ENCODE peak calls at places on chromosomes 7 and 10, in ten cellular contexts. P, Z, U, Q, R, A, W, H, I and J are unnamed samples.

GRCh38 chr7:17462059-17462695 is 163.7 kb downstream of the AHR start:
- DNase-seq in U (no peak), H (no peak), W (no peak), R (no peak), I (no peak), Z (no peak), A (peak; percentile 71), P (no peak), Q (no peak), J (no peak)

GRCh38 chr7:117036034-117036669 is 82.9 kb downstream of the ST7 start:
- DNase-seq in Z (no peak), I (no peak), P (no peak), U (no peak), Q (no peak), R (no peak), W (no peak), A (no peak), H (no peak), J (no peak)

GRCh38 chr7:142384508-142384922 is 126.7 kb upstream of the PRSS58 start:
- DNase-seq in P (no peak), H (no peak), R (no peak), U (no peak), W (no peak), I (peak; percentile 43), Z (no peak), Q (no peak), A (no peak), J (no peak)

GRCh38 chr10:84571146-84571545 is 242.8 kb downstream of the CCSER2 start:
- DNase-seq in Z (no peak), I (no peak), H (no peak), Q (no peak), U (no peak), A (no peak), R (no peak), P (no peak), W (no peak), J (no peak)

GRCh38 chr10:86815640-86816039 is 59.2 kb downstream of the BMPR1A start:
- DNase-seq in Q (no peak), A (no peak), I (no peak), U (no peak), H (no peak), P (no peak), R (no peak), Z (no peak), W (no peak), J (no peak)

GRCh38 chr10:96288151-96288621 is 16.0 kb upstream of the DNTT start:
- DNase-seq in W (no peak), U (no peak), A (no peak), Q (no peak), R (no peak), Z (peak; percentile 46), H (no peak), P (no peak), I (no peak), J (no peak)

GRCh38 chr7:36361227-36361626 is 28.4 kb upstream of the ANLN start:
- DNase-seq in W (no peak), Z (no peak), I (no peak), Q (no peak), A (no peak), P (no peak), R (no peak), H (no peak), U (no peak), J (no peak)

GRCh38 chr7:30135271-30135550 is 425 bp downstream of the MTURN start:
- DNase-seq in Z (no peak), I (no peak), Q (no peak), P (no peak), A (no peak), U (no peak), W (no peak), R (no peak), H (no peak), J (no peak)

GRCh38 chr7:94350729-94351128 is 44.0 kb upstream of the COL1A2 start:
- DNase-seq in I (no peak), W (no peak), Q (no peak), A (no peak), U (no peak), Z (no peak), P (no peak), R (no peak), H (no peak), J (no peak)

GRCh38 chr7:11330208-11330607 is 356.5 kb downstream of the PHF14 start:
- DNase-seq in A (no peak), Z (no peak), H (no peak), P (no peak), R (no peak), Q (no peak), W (no peak), U (no peak), I (no peak), J (no peak)

DNA sequence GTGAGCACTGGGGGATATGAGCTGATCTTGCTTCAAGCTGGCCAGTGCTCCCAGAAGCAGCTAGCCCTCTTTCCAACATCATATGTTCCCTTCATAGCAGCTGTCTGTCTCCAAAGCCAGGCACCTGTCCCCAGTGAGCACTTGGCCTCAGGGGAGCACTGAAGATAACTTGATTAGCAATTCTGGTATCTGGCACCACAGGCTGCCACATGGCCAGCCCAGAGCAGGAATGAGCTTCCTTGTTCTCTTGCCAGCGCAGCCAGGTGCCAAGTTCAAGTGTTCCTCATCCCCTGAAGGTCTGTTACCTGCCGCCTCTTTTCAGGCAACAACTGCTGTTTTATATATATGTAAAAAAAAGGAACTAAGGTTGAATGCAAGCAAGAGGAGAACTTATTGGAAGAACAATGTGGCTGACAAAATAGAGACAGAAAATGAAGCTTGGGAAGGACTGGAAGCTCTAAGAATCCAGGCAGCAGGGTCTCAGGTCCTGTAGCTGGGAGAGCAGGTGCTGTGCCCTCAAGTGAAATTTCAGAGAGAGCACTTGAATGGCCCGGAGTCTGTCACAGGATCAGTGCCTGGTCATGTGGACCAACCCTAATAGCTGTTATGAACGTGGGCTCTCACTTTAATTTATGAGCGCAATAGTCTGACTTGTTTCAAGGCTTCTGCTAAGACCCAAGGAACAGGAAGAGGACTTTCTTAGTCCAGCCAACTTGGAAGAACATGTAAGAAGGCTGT is 267.1 kb downstream of the GLRX3 start:
- DNase-seq in U (no peak), W (no peak), I (no peak), H (no peak), Q (no peak), R (no peak), Z (no peak), P (no peak), A (no peak), J (no peak)
- H3K9me3 ChIP-seq in U (no peaks in the 10 kb centered on the region), W (peaks cover 8% of the 10 kb centered on the region), I (peaks cover 24% of the 10 kb centered on the region), H (no peaks in the 10 kb centered on the region), Q (no peaks in the 10 kb centered on the region), R (no peaks in the 10 kb centered on the region), Z (no peaks in the 10 kb centered on the region), P (no peaks in the 10 kb centered on the region), A (no peaks in the 10 kb centered on the region), J (no peaks in the 10 kb centered on the region)

DNA sequence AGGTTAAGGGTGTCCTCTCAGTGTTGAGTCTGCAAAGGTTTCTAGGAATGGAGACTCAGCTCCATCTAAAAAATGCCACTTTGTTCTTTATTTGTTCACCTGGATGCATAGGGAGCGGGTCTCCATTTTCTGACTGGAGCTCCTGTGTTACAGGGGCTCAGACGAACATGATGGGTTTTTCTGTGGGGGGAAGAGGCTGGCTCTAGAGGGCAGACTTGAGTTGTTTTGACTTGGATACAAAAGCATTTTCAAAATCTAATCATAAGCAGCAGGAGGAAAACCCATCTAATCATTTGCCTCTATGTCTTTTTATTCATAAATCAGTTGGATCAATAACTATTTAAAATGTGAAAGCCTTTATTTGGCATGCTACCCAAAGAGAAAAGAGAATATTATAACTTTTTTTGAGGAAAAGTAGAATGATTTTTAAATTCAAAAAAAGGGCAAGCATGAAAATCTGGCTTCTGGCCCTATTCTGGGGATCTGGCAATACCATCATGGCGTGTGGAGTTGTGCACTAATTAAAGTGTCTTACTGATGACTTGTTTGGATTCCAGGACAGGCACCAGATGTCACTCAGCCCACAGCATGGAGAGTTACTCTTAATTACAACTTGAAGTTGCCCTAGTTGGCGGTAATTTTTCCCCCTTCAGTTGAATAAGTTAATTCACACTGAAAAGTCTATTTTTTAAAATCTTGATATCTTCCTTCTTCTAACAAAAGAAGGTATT is 594.9 kb downstream of the REEP3 start:
- DNase-seq in I (no peak), R (peak; percentile 48), W (peak; percentile 3), H (no peak), P (no peak), Z (peak; percentile 31), Q (no peak), A (no peak), U (no peak), J (no peak)
- H3K9me3 ChIP-seq in I (no peaks in the 10 kb centered on the region), R (no peaks in the 10 kb centered on the region), W (no peaks in the 10 kb centered on the region), H (no peaks in the 10 kb centered on the region), P (no peaks in the 10 kb centered on the region), Z (no peaks in the 10 kb centered on the region), Q (no peaks in the 10 kb centered on the region), A (no peaks in the 10 kb centered on the region), U (no peaks in the 10 kb centered on the region), J (no peaks in the 10 kb centered on the region)

DNA sequence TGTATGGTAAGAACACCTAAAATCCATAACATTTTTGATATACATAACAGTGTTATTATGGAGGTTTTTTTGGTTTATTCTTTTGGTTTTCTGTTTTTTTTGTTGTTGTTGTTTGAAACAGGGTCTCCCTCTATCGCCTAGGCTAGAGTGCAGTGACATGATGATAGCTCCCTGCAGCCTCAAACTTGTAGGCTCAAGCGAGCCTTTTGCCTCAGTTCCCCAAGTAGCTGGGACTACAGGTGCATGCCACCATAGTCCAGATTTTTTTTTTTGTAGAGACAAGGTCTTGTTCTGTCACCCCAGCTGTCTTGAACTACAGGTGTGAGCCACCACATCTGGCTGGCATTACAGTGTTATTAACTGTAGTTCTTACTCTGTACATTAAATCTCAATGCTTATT is 83.7 kb downstream of the TRIM24 start:
- DNase-seq in A (no peak), R (no peak), P (no peak), W (no peak), U (no peak), Q (no peak), I (no peak), Z (no peak), H (no peak), J (no peak)
- H3K9me3 ChIP-seq in A (no peaks in the 10 kb centered on the region), R (no peaks in the 10 kb centered on the region), P (no peaks in the 10 kb centered on the region), W (no peaks in the 10 kb centered on the region), U (no peaks in the 10 kb centered on the region), Q (no peaks in the 10 kb centered on the region), I (no peaks in the 10 kb centered on the region), Z (no peaks in the 10 kb centered on the region), H (no peaks in the 10 kb centered on the region), J (no peaks in the 10 kb centered on the region)

GRCh38 chr10:38112159-38112558 is 18.0 kb downstream of the ZNF37A start:
- DNase-seq in Q (no peak), U (no peak), I (no peak), H (no peak), W (no peak), P (no peak), A (no peak), Z (no peak), R (no peak), J (no peak)
- H3K9me3 ChIP-seq in Q (peaks cover 80% of the 10 kb centered on the region), U (peaks cover 98% of the 10 kb centered on the region), I (peaks cover 32% of the 10 kb centered on the region), H (peaks cover 13% of the 10 kb centered on the region), W (peaks cover 2% of the 10 kb centered on the region), P (peaks cover 24% of the 10 kb centered on the region), A (no peaks in the 10 kb centered on the region), Z (peaks cover 3% of the 10 kb centered on the region), R (peaks cover 3% of the 10 kb centered on the region), J (peaks cover 32% of the 10 kb centered on the region)